ENCODE peak calls at places on chromosomes 2 and 18, in ten cellular contexts. S is A549, G is astrocyte of the spinal cord, H is OCI-LY7, W is GM12865, O is H9, V is AG09319, U is tibial artery, P is heart left ventricle, Q is RWPE1. C is an unnamed sample.

GRCh38 chr18:37567994-37568359 is 2.4 kb upstream of the CELF4 start:
- DNase-seq in Q (no peak), V (no peak), W (no peak), U (no peak), S (no peak), P (no peak), H (no peak), G (no peak), O (peak), C (no peak)

GRCh38 chr2:145751634-145752033 is 1231.7 kb upstream of the ZEB2 start:
- DNase-seq in G (peak), U (no peak), S (no peak), P (no peak), V (no peak), W (peak), O (no peak), H (peak), Q (no peak), C (no peak)

GRCh38 chr2:214193943-214194342 is 216.9 kb upstream of the VWC2L start:
- DNase-seq in H (no peak), P (no peak), Q (no peak), W (no peak), U (no peak), V (peak), O (no peak), S (no peak), G (peak), C (peak)

GRCh38 chr2:20148841-20149702 is 75.9 kb downstream of the SDC1 start:
- DNase-seq in Q (no peak), G (peak), P (no peak), U (no peak), V (peak), O (peak), W (peak), H (no peak), S (no peak), C (peak)

GRCh38 chr2:189492451-189492850 is 51.2 kb downstream of the WDR75 start:
- DNase-seq in V (no peak), W (no peak), U (no peak), O (no peak), G (no peak), H (no peak), Q (no peak), S (no peak), P (no peak), C (no peak)

GRCh38 chr2:79981316-79981715 is 323.2 kb downstream of the LRRTM1 start:
- DNase-seq in G (no peak), U (no peak), V (no peak), O (no peak), H (no peak), Q (no peak), W (no peak), S (no peak), P (no peak), C (no peak)

GRCh38 chr2:240820607-240821428 is 799 bp upstream of the KIF1A start:
- DNase-seq in W (no peak), H (no peak), V (no peak), P (peak), S (peak), U (no peak), G (no peak), Q (no peak), O (peak), C (no peak)

GRCh38 chr2:195531754-195532153 is 125.3 kb upstream of the SLC39A10 start:
- DNase-seq in Q (no peak), O (no peak), P (no peak), S (no peak), H (no peak), W (no peak), G (peak), U (no peak), V (peak), C (no peak)

GRCh38 chr2:118833716-118834439 is 13.6 kb downstream of the EN1 start:
- DNase-seq in W (no peak), V (no peak), O (peak), Q (no peak), H (no peak), P (no peak), S (no peak), G (no peak), U (no peak), C (no peak)

GRCh38 chr18:70288171-70288850 is 534 bp upstream of the SOCS6 start:
- DNase-seq in H (no peak), Q (peak), O (peak), V (no peak), G (peak), U (no peak), W (no peak), P (peak), S (no peak), C (no peak)

GRCh38 chr18:23862071-23862470 is 152.5 kb upstream of the TTC39C start:
- DNase-seq in H (no peak), S (no peak), P (no peak), Q (peak), U (no peak), O (no peak), V (peak), G (peak), W (no peak), C (no peak)

GRCh38 chr2:180191352-180192124 is 184.4 kb upstream of the CWC22 start:
- DNase-seq in G (peak), W (no peak), Q (no peak), P (no peak), O (no peak), U (no peak), H (no peak), V (no peak), S (no peak), C (no peak)

GRCh38 chr2:36808386-36808785 is 111.9 kb downstream of the VIT start:
- DNase-seq in H (no peak), G (no peak), P (no peak), S (no peak), U (no peak), V (no peak), W (no peak), Q (no peak), O (no peak), C (no peak)

GRCh38 chr18:60232541-60232940 is 140.0 kb downstream of the MC4R start:
- DNase-seq in Q (peak), V (no peak), P (no peak), G (peak), O (no peak), S (peak), U (no peak), W (no peak), H (no peak), C (no peak)

GRCh38 chr2:88692187-88692586 is 714 bp downstream of the RPIA start:
- DNase-seq in O (peak), Q (peak), H (peak), G (no peak), U (peak), S (peak), P (no peak), V (no peak), W (peak), C (no peak)

GRCh38 chr2:23637011-23637778 is 252.2 kb downstream of the KLHL29 start:
- DNase-seq in H (no peak), P (no peak), G (peak), W (no peak), S (no peak), V (no peak), O (no peak), Q (no peak), U (peak), C (no peak)

GRCh38 chr2:156480376-156480775 is 44.2 kb downstream of the GPD2 start:
- DNase-seq in O (no peak), G (no peak), U (no peak), W (no peak), Q (no peak), H (no peak), P (no peak), V (no peak), S (no peak), C (no peak)

GRCh38 chr2:105034170-105034569 is 3.7 kb upstream of the MRPS9 start:
- DNase-seq in S (no peak), Q (no peak), V (no peak), W (no peak), O (no peak), G (no peak), H (no peak), U (no peak), P (no peak), C (no peak)

GRCh38 chr2:29053223-29053622 is 21.1 kb downstream of the PCARE start:
- DNase-seq in O (peak), S (no peak), U (no peak), P (no peak), W (peak), Q (peak), H (no peak), V (no peak), G (no peak), C (no peak)

GRCh38 chr18:46587568-46587967 is 69.5 kb downstream of the LOXHD1 start:
- DNase-seq in Q (no peak), P (no peak), S (no peak), G (no peak), U (no peak), H (no peak), V (no peak), O (no peak), W (no peak), C (no peak)

DNA sequence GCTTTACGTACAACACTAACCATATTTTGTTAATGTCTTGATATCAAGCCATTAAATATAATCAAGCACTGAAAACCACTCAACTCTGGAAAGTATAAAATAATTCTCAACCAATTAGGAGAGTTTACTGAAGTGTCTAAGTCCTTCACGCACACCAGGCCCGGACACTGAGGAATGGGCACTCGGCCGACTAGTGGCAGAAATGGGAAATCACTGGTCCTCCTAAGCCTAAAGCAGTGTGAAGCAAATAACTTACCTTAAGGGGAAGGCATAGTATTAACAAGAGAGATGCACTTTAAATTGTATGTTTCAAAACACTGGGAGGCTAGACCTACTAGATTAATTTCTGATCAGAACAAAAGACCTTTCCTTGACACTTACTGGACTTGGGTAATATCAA is 45.7 kb downstream of the FAM210A start:
- DNase-seq in Q (no peak), O (peak), P (no peak), U (no peak), G (peak), V (no peak), W (peak), H (no peak), S (peak), C (no peak)
- TF ChIP-seq CTCF in Q (no peak), O (peak), P (peak), U (peak), G (peak), V (no peak), W (peak), H (peak), S (no peak), C (peak)

GRCh38 chr18:28359177-28359576 is 182.2 kb upstream of the CDH2 start:
- DNase-seq in W (no peak), Q (no peak), H (no peak), V (no peak), O (no peak), G (no peak), P (no peak), S (no peak), U (no peak), C (no peak)

GRCh38 chr18:28357785-28358401 is 181.0 kb upstream of the CDH2 start:
- DNase-seq in G (no peak), Q (no peak), P (no peak), W (no peak), V (no peak), U (no peak), H (no peak), S (no peak), O (peak), C (peak)
- TF ChIP-seq CTCF in G (no peak), Q (no peak), P (no peak), W (peak), V (no peak), U (no peak), H (peak), S (no peak), O (peak), C (peak)

GRCh38 chr2:32355976-32356734 is 668 bp upstream of the BIRC6 start:
- DNase-seq in H (no peak), P (no peak), O (no peak), G (no peak), W (no peak), U (no peak), S (no peak), V (no peak), Q (peak), C (no peak)

GRCh38 chr2:32360416-32360815 is 3.6 kb downstream of the BIRC6 start:
- DNase-seq in G (peak), O (no peak), U (no peak), Q (no peak), P (no peak), S (no peak), H (no peak), V (no peak), W (peak), C (peak)

GRCh38 chr2:32357545-32358482 is 991 bp downstream of the BIRC6 start:
- DNase-seq in U (peak), Q (peak), S (no peak), G (peak), W (peak), P (peak), H (peak), V (no peak), O (peak), C (no peak)

DNA sequence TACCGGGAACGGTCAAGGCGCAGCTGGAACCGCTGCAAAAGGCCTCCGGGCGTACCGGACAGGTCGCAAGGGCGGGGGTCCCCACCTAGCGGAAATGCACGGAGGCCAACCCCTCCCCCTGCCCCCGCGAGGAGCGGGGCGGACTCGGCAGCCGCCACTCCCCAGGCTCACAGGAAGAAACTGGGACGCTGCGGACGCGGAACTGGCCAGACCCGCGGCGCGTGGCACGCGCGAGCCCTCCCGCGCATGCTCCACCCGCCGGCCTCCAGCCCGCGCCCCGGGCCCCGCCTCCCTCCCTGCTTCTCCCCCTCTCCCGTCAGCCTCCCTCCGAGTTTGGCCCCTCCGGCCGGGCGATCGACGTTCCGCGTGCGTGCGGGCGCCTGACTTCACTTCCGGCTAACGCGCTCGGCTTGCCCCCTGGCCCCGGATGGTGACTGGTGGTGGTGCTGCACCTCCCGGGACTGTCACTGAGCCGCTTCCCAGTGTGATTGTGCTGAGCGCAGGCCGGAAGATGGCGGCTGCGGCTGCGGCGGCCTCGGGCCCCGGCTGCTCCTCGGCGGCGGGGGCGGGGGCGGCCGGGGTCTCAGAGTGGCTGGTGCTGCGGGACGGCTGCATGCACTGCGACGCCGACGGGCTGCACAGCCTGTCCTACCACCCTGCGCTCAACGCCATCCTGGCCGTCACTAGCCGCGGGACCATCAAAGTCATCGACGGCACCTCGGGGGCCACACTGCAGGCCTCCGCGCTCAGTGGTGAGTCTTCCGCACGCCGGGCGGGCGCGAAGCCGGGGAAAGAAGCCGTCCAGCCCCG is at the start of gene BIRC6:
- DNase-seq in Q (peak), S (peak), V (peak), G (peak), H (peak), W (peak), O (peak), U (peak), P (peak), C (peak)
- TF ChIP-seq CTCF in Q (no peak), S (no peak), V (no peak), G (no peak), H (no peak), W (no peak), O (no peak), U (no peak), P (no peak), C (no peak)

DNA sequence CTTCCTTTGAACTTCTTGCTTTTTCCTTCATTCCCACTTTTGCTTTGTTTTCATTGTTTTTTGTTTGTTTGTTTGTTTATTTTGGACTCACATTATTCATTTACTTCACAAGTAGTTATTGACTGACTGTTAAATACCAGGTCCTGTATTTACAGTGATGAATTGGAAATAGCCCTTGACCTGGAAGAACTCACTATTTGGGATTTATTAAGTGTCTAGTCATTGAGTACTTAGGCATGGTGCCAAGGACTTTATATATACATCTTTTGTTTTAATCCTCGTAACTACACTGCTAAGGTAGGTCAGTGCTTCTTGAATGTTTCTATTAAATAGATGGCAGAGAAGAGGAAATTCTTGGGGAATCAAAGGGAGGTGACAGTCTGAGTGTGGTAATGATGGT is 11.1 kb downstream of the SPOPL start:
- DNase-seq in Q (no peak), S (no peak), G (peak), H (no peak), P (no peak), O (no peak), W (no peak), U (no peak), V (no peak), C (no peak)
- TF ChIP-seq CTCF in Q (no peak), S (no peak), G (no peak), H (no peak), P (no peak), O (no peak), W (no peak), U (no peak), V (no peak), C (no peak)

GRCh38 chr2:159801925-159802324 is 3.9 kb upstream of the CD302 start:
- DNase-seq in O (no peak), G (no peak), U (no peak), Q (no peak), V (no peak), P (no peak), S (no peak), H (no peak), W (no peak), C (no peak)
- TF ChIP-seq CTCF in O (no peak), G (no peak), U (no peak), Q (no peak), V (no peak), P (no peak), S (no peak), H (no peak), W (no peak), C (no peak)

GRCh38 chr2:84925724-84926376 is 20.4 kb downstream of the TMSB10 start:
- DNase-seq in P (peak), U (peak), O (peak), V (peak), S (peak), Q (peak), H (peak), W (peak), G (peak), C (peak)

GRCh38 chr2:84927275-84927627 is 21.8 kb downstream of the TMSB10 start:
- DNase-seq in O (no peak), U (no peak), H (no peak), G (no peak), Q (no peak), S (no peak), V (no peak), W (peak), P (no peak), C (no peak)

GRCh38 chr2:84931384-84931821 is 25.9 kb downstream of the TMSB10 start:
- DNase-seq in H (no peak), W (peak), O (no peak), P (no peak), S (no peak), V (no peak), G (no peak), Q (no peak), U (no peak), C (no peak)
- TF ChIP-seq CTCF in H (no peak), W (no peak), O (no peak), P (no peak), S (no peak), V (no peak), G (no peak), Q (no peak), U (no peak), C (no peak)

GRCh38 chr2:199955339-199956061 is at the start of the genes MAIP1 and TYW5:
- DNase-seq in U (peak), O (peak), G (peak), Q (peak), V (peak), P (peak), W (peak), H (peak), S (peak), C (no peak)
- TF ChIP-seq CTCF in U (peak), O (peak), G (peak), Q (no peak), V (peak), P (no peak), W (peak), H (peak), S (no peak), C (no peak)

GRCh38 chr2:95206086-95206485 is 1.2 kb upstream of the ZNF892 start:
- DNase-seq in W (no peak), S (no peak), Q (no peak), G (no peak), P (no peak), V (no peak), H (no peak), U (no peak), O (no peak), C (no peak)

GRCh38 chr2:95208101-95208500 is 780 bp downstream of the ZNF892 start:
- DNase-seq in H (no peak), W (no peak), U (no peak), G (no peak), V (no peak), Q (peak), P (no peak), O (no peak), S (no peak), C (no peak)

GRCh38 chr2:95204396-95204795 is 2.9 kb upstream of the ZNF892 start:
- DNase-seq in W (no peak), V (no peak), O (no peak), Q (no peak), P (no peak), H (no peak), S (no peak), U (no peak), G (no peak), C (no peak)

GRCh38 chr2:95203911-95204310 is 3.4 kb upstream of the ZNF892 start:
- DNase-seq in S (no peak), Q (no peak), U (no peak), W (no peak), G (no peak), O (no peak), H (no peak), P (no peak), V (no peak), C (no peak)

DNA sequence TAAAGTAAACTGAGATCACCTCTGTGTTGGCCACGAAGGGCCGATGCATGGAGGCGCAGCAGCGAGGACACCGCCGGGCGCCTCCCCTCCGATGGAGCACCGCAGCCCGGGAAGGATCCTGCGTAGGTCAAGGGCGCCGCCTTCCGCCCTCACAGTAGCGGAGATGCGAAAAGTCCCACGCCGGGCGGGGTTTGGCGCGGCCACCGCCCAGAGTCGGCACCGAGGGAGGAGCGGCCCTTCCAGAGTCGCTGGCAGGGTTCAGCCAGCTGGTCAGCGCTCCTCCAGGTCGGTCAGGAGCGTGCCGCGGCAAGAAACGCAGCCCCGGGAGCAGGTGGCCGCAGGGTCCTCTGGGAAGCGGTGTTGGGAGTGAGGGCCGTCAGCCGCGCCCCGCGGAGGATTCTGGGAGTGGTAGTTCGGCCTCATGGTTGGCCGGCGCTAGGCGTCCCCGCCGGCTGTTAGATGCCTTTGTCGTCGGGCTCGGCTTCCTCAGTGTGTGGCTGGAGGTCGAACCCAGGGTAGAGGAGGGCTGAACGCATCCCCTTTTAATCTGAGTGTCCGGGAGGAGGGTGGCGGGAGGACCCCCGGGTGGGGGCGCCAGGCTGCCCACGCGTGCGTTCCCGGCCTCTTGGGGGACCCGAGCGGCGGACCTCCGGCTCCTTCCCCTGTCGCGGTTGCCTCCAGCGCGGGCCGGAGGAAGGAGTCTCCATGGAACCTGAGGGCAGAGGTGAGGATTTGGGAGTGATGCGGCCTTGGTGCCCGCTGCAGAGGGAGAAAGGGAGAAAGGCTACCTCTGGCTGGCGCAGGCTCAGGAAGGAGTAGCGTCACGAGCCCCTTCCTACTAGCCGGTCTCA is at the start of gene ZNF892:
- DNase-seq in P (peak), G (peak), O (peak), V (peak), S (peak), U (peak), W (peak), H (peak), Q (peak), C (peak)
- TF ChIP-seq CTCF in P (peak), G (peak), O (peak), V (peak), S (peak), U (peak), W (peak), H (peak), Q (peak), C (peak)

GRCh38 chr2:1856481-1856880 is 112.2 kb upstream of the PXDN start:
- DNase-seq in V (no peak), W (no peak), P (no peak), H (no peak), O (no peak), S (no peak), U (no peak), G (peak), Q (no peak), C (no peak)
- TF ChIP-seq CTCF in V (no peak), W (no peak), P (no peak), H (no peak), O (no peak), S (no peak), U (no peak), G (peak), Q (no peak), C (no peak)

C was measured in HFF-Myc.